ENCODE peak calls at places on chromosomes 5 and 9, in eight cellular contexts. C is hepatocyte; O is AG08396; G is head of caudate nucleus; K is NCI-H345; F is activated CD8-positive, alpha-beta memory T cell treated with anti-CD3 and anti-CD28 coated beads, Interleukin-2, amount 50 U/mL, for 48 hours; V is activated gamma-delta T cell treated with Interleukin-2 at 50 U/mL for 16 hours; W is sciatic nerve. T is an unnamed sample.

GRCh38 chr9:135210676-135211523 is 123.4 kb downstream of the OLFM1 start:
- DNase-seq in C (no peak), O (no peak), G (no peak), K (no peak), F (no peak), V (no peak), W (no peak), T (no peak)

GRCh38 chr5:180589771-180590542 is 1.3 kb downstream of the SCGB3A1 start:
- DNase-seq in C (no peak), O (peak), G (no peak), K (peak), F (no peak), V (no peak), W (peak), T (no peak)

GRCh38 chr9:100465270-100465669 is 7.7 kb upstream of the TMEFF1 start:
- DNase-seq in C (no peak), O (no peak), G (no peak), K (no peak), F (no peak), V (no peak), W (no peak), T (no peak)

GRCh38 chr5:162497455-162497854 is 429.9 kb downstream of the GABRG2 start:
- DNase-seq in C (no peak), O (no peak), G (no peak), K (no peak), F (no peak), V (no peak), W (no peak), T (no peak)

GRCh38 chr5:1203311-1203967 is 2.0 kb downstream of the SLC6A19 start:
- DNase-seq in C (no peak), O (no peak), G (no peak), K (no peak), F (no peak), V (no peak), W (no peak), T (no peak)

GRCh38 chr5:19795218-19795617 is 192.8 kb downstream of the CDH18 start:
- DNase-seq in C (peak), O (no peak), G (no peak), K (no peak), F (no peak), V (no peak), W (no peak), T (no peak)

GRCh38 chr5:122515709-122516431 is 203.8 kb downstream of the SNCAIP start:
- DNase-seq in C (peak), O (peak), G (peak), K (peak), F (no peak), V (no peak), W (no peak), T (peak)

GRCh38 chr5:96226941-96227552 is 206.0 kb downstream of the PCSK1 start:
- DNase-seq in C (peak), O (peak), G (peak), K (no peak), F (no peak), V (no peak), W (peak), T (no peak)